ENCODE peak calls at places on chromosomes 7 and 10, in ten cellular contexts. C is Daoy; O is left ventricle myocardium superior; E is AG20443; N is NCI-H1105; S is stimulated activated naive CD4-positive, alpha-beta T cell treated with Interleukin-2 at 50 U/mL for 16 hours; W is cardiac muscle cell; M is sciatic nerve; Q is activated T-helper 1 cell treated with anti-CD3 and anti-CD28 coated beads, Interleukin-2, amount 50 U/mL, for 16 hours; F is OCI-LY7. L is an unnamed sample.

GRCh38 chr10:43160067-43160918 is 22.0 kb downstream of the CSGALNACT2 start:
- DNase-seq in N (no peak), F (no peak), E (peak), M (no peak), O (no peak), C (peak), W (peak), S (peak), Q (peak), L (no peak)

GRCh38 chr7:25360471-25360870 is 132.2 kb upstream of the NPVF start:
- DNase-seq in M (no peak), O (no peak), W (no peak), S (no peak), F (no peak), C (no peak), N (peak), E (no peak), Q (no peak), L (peak)

GRCh38 chr7:133827707-133828580 is 299.2 kb upstream of the LRGUK start:
- DNase-seq in S (no peak), C (no peak), N (no peak), Q (no peak), F (no peak), E (no peak), M (no peak), O (no peak), W (no peak), L (no peak)

GRCh38 chr10:127150136-127150535 is 46.3 kb downstream of the INSYN2A start:
- DNase-seq in M (no peak), W (peak), S (no peak), N (no peak), E (peak), C (peak), Q (no peak), F (no peak), O (no peak), L (no peak)

GRCh38 chr7:16712916-16713315 is 40.6 kb upstream of the TSPAN13 start:
- DNase-seq in Q (no peak), O (no peak), M (no peak), S (no peak), E (no peak), C (peak), N (no peak), F (no peak), W (no peak), L (no peak)

GRCh38 chr7:122676466-122676865 is 22.5 kb downstream of the RNF133 start:
- DNase-seq in F (no peak), W (no peak), O (no peak), C (peak), S (no peak), E (no peak), N (no peak), Q (no peak), M (no peak), L (no peak)

GRCh38 chr10:30813872-30814471 is 184.4 kb upstream of the LYZL2 start:
- DNase-seq in N (no peak), Q (no peak), C (peak), S (no peak), O (no peak), F (no peak), W (peak), E (peak), M (no peak), L (no peak)

GRCh38 chr10:35346248-35346647 is 9.9 kb downstream of the CCNY start:
- DNase-seq in N (no peak), E (no peak), M (no peak), O (no peak), Q (no peak), W (no peak), F (no peak), S (no peak), C (no peak), L (no peak)

GRCh38 chr7:119908948-119909347 is 364.0 kb upstream of the KCND2 start:
- DNase-seq in F (no peak), W (no peak), C (no peak), E (no peak), Q (no peak), O (no peak), N (no peak), S (no peak), M (no peak), L (no peak)

GRCh38 chr7:116786791-116787443 is 75.5 kb upstream of the CAPZA2 start:
- DNase-seq in N (no peak), W (peak), Q (no peak), S (peak), O (no peak), C (peak), E (no peak), F (peak), M (no peak), L (peak)

GRCh38 chr10:19638173-19638872 is 177.9 kb upstream of the PLXDC2 start:
- DNase-seq in E (peak), Q (no peak), M (no peak), O (no peak), W (peak), C (peak), N (no peak), F (no peak), S (no peak), L (no peak)

GRCh38 chr10:14612873-14613569 is 161.7 kb downstream of the FAM107B start:
- DNase-seq in N (no peak), W (no peak), C (no peak), O (no peak), S (no peak), Q (no peak), E (no peak), M (no peak), F (no peak), L (no peak)

GRCh38 chr10:5323446-5323845 is 41.3 kb upstream of the UCN3 start:
- DNase-seq in S (no peak), F (no peak), M (no peak), W (no peak), Q (no peak), O (no peak), N (no peak), C (no peak), E (no peak), L (no peak)

GRCh38 chr7:47327698-47328391 is 254.1 kb downstream of the TNS3 start:
- DNase-seq in C (peak), M (peak), E (peak), O (peak), N (no peak), Q (no peak), S (no peak), F (no peak), W (peak), L (peak)

GRCh38 chr7:73703985-73704639 is 15.4 kb downstream of the STX1A start:
- DNase-seq in M (peak), Q (no peak), W (peak), F (peak), O (peak), C (peak), S (peak), N (no peak), E (peak), L (no peak)

GRCh38 chr7:142616121-142616643 is 133.1 kb upstream of the PRSS1 start:
- DNase-seq in C (no peak), Q (no peak), O (no peak), M (no peak), F (no peak), S (no peak), E (no peak), W (no peak), N (no peak), L (no peak)

GRCh38 chr7:123204206-123204835 is 4.6 kb upstream of the SLC13A1 start:
- DNase-seq in O (no peak), N (no peak), F (no peak), M (no peak), E (no peak), W (no peak), Q (no peak), C (no peak), S (no peak), L (no peak)

GRCh38 chr7:157339777-157340677 is 3.2 kb downstream of the DNAJB6 start:
- DNase-seq in W (peak), S (peak), E (peak), N (peak), Q (peak), O (peak), F (peak), C (peak), M (peak), L (peak)

GRCh38 chr10:5310914-5311313 is 53.9 kb upstream of the UCN3 start:
- DNase-seq in O (no peak), S (no peak), W (no peak), F (no peak), E (no peak), M (no peak), C (no peak), Q (no peak), N (no peak), L (no peak)

GRCh38 chr7:80681272-80681885 is 42.9 kb downstream of the CD36 start:
- DNase-seq in C (peak), S (no peak), Q (no peak), M (no peak), W (peak), E (peak), F (no peak), O (no peak), N (peak), L (peak)

GRCh38 chr7:157876469-157877285 is 539.9 kb downstream of the DNAJB6 start:
- DNase-seq in O (no peak), E (no peak), M (no peak), Q (no peak), C (no peak), W (no peak), S (no peak), F (no peak), N (no peak), L (peak)

GRCh38 chr10:71727429-71728217 is 8.0 kb upstream of the C10orf105 start:
- DNase-seq in M (no peak), C (no peak), N (no peak), S (peak), F (peak), E (peak), O (peak), W (peak), Q (peak), L (no peak)

GRCh38 chr10:119316729-119317097 is 109.3 kb downstream of the GRK5 start:
- DNase-seq in M (no peak), W (peak), C (peak), N (no peak), E (peak), F (no peak), S (no peak), Q (no peak), O (no peak), L (no peak)

GRCh38 chr10:117324367-117324766 is 50.9 kb downstream of the PDZD8 start:
- DNase-seq in E (no peak), F (no peak), W (no peak), S (no peak), C (no peak), O (no peak), N (no peak), M (no peak), Q (no peak), L (no peak)

GRCh38 chr7:128707752-128708151 is 31.4 kb upstream of the CALU start:
- DNase-seq in M (no peak), E (no peak), O (no peak), S (no peak), C (no peak), N (no peak), F (no peak), W (no peak), Q (no peak), L (no peak)

GRCh38 chr7:17095951-17096350 is 202.5 kb upstream of the AHR start:
- DNase-seq in S (no peak), C (peak), E (peak), O (no peak), Q (no peak), N (no peak), M (no peak), F (no peak), W (no peak), L (peak)

GRCh38 chr7:25025218-25025671 is 45.3 kb upstream of the OSBPL3 start:
- DNase-seq in Q (no peak), M (no peak), F (no peak), N (no peak), O (no peak), S (no peak), W (peak), C (peak), E (peak), L (no peak)

GRCh38 chr10:91935886-91936285 is 12.3 kb downstream of the BTAF1 start:
- DNase-seq in W (no peak), F (no peak), C (no peak), Q (no peak), E (no peak), N (no peak), O (no peak), M (no peak), S (no peak), L (no peak)

GRCh38 chr7:94909023-94909466 is 1.7 kb downstream of the PPP1R9A start:
- DNase-seq in Q (no peak), E (no peak), N (no peak), C (no peak), W (no peak), S (no peak), O (no peak), M (no peak), F (no peak), L (no peak)

GRCh38 chr10:91797874-91798735 is at the start of gene TNKS2:
- DNase-seq in W (peak), Q (peak), E (peak), C (peak), N (peak), M (peak), O (peak), F (peak), S (peak), L (peak)

GRCh38 chr7:71752171-71752935 is 620.4 kb downstream of the GALNT17 start:
- DNase-seq in W (peak), E (peak), Q (no peak), F (no peak), C (peak), N (peak), S (no peak), O (peak), M (peak), L (peak)

GRCh38 chr10:43249962-43250624 is 16.8 kb downstream of the RASGEF1A start:
- DNase-seq in E (no peak), M (peak), F (no peak), S (no peak), N (no peak), Q (no peak), W (no peak), O (peak), C (peak), L (no peak)

GRCh38 chr7:127813991-127814556 is 162.1 kb downstream of the SND1 start:
- DNase-seq in C (no peak), Q (no peak), N (no peak), W (no peak), O (no peak), M (no peak), E (no peak), S (no peak), F (no peak), L (no peak)

GRCh38 chr7:17937506-17938115 is 2.7 kb downstream of the SNX13 start:
- DNase-seq in N (no peak), Q (no peak), O (no peak), E (no peak), W (no peak), M (no peak), F (no peak), C (no peak), S (no peak), L (no peak)

GRCh38 chr10:14389981-14390590 is 59.4 kb upstream of the FRMD4A start:
- DNase-seq in N (no peak), F (no peak), C (no peak), E (no peak), S (peak), W (no peak), O (no peak), Q (no peak), M (no peak), L (no peak)

GRCh38 chr7:73635428-73636200 is 11.3 kb upstream of the MLXIPL start:
- DNase-seq in Q (no peak), W (no peak), F (no peak), N (no peak), S (no peak), M (no peak), E (no peak), O (no peak), C (no peak), L (no peak)